ENCODE peak calls at places on chromosomes 5 and 9, in ten cellular contexts. I, D, F, A, J, X, O, W, L and R are unnamed samples. For H3K4me1, the result is how much of the 10 kb centered on the place peaks cover.

GRCh38 chr9:79054500-79054899 is 517.3 kb upstream of the TLE4 start:
- DNase-seq in D (no peak), A (no peak), O (no peak), F (no peak), X (no peak), J (no peak), L (no peak), I (no peak), W (no peak), R (no peak)

GRCh38 chr5:60856059-60856458 is 12.0 kb upstream of the ELOVL7 start:
- DNase-seq in J (no peak), O (no peak), A (no peak), W (no peak), X (no peak), I (no peak), F (no peak), D (no peak), L (peak), R (no peak)

GRCh38 chr5:158514353-158514960 is 585.3 kb downstream of the EBF1 start:
- DNase-seq in D (no peak), O (peak), A (no peak), X (no peak), F (no peak), I (no peak), L (peak), J (no peak), W (no peak), R (no peak)

GRCh38 chr5:35094966-35095365 is 47.2 kb upstream of the AGXT2 start:
- DNase-seq in X (no peak), J (no peak), O (no peak), W (no peak), F (no peak), A (no peak), L (no peak), D (no peak), I (no peak), R (no peak)

GRCh38 chr5:96297290-96297689 is 135.8 kb downstream of the PCSK1 start:
- DNase-seq in W (no peak), J (no peak), D (no peak), L (peak), A (peak), F (no peak), I (no peak), O (peak), X (no peak), R (no peak)

GRCh38 chr5:27020965-27021364 is 17.4 kb downstream of the CDH9 start:
- DNase-seq in W (no peak), J (no peak), F (no peak), I (no peak), X (no peak), L (peak), D (no peak), A (no peak), O (peak), R (no peak)

GRCh38 chr5:62371409-62371808 is 32.3 kb downstream of the DIMT1 start:
- DNase-seq in I (no peak), D (no peak), L (peak), O (no peak), J (no peak), A (no peak), W (no peak), F (no peak), X (no peak), R (no peak)

GRCh38 chr5:94397508-94397907 is 220.9 kb downstream of the KIAA0825 start:
- DNase-seq in J (no peak), A (no peak), D (no peak), O (no peak), X (no peak), L (no peak), F (peak), W (no peak), I (no peak), R (no peak)

GRCh38 chr9:99916650-99917049 is 10.2 kb downstream of the STX17 start:
- DNase-seq in A (no peak), O (no peak), D (no peak), F (no peak), W (no peak), L (no peak), I (no peak), X (no peak), J (no peak), R (no peak)

GRCh38 chr5:14879393-14879792 is 7.8 kb upstream of the ANKH start:
- DNase-seq in I (no peak), X (no peak), L (peak), D (no peak), J (no peak), F (no peak), A (no peak), O (no peak), W (no peak), R (no peak)

GRCh38 chr5:142701673-142702311 is 15.9 kb upstream of the FGF1 start:
- DNase-seq in L (no peak), F (no peak), D (no peak), W (no peak), J (no peak), X (no peak), I (no peak), A (no peak), O (no peak), R (no peak)

GRCh38 chr5:178145965-178146820 is 7.5 kb downstream of the NHP2 start:
- DNase-seq in F (peak), A (no peak), L (peak), J (no peak), O (peak), W (peak), X (peak), I (peak), D (no peak), R (peak)

GRCh38 chr5:35518104-35518503 is 99.6 kb upstream of the SPEF2 start:
- DNase-seq in A (no peak), W (no peak), X (no peak), O (no peak), F (peak), J (no peak), D (no peak), I (no peak), L (no peak), R (no peak)

GRCh38 chr5:140344683-140345423 is 1.6 kb downstream of the HBEGF start:
- DNase-seq in A (no peak), L (peak), O (no peak), J (no peak), I (peak), W (peak), D (no peak), X (no peak), F (peak), R (no peak)

GRCh38 chr5:126138475-126139005 is 284.7 kb upstream of the GRAMD2B start:
- DNase-seq in L (peak), F (no peak), I (no peak), X (no peak), A (no peak), D (no peak), W (no peak), O (peak), J (no peak), R (no peak)

GRCh38 chr9:30198463-30199309 is 2185.8 kb upstream of the ACO1 start:
- DNase-seq in J (no peak), A (no peak), F (no peak), D (no peak), L (no peak), O (no peak), X (no peak), I (no peak), W (no peak), R (no peak)

GRCh38 chr5:136212252-136212721 is 19.3 kb upstream of the SMIM32 start:
- DNase-seq in I (peak), D (peak), J (no peak), A (peak), W (peak), O (peak), F (peak), X (no peak), L (peak), R (no peak)

GRCh38 chr9:37942616-37943328 is 38.8 kb upstream of the SLC25A51 start:
- DNase-seq in I (no peak), L (peak), J (no peak), A (no peak), D (no peak), W (no peak), F (no peak), X (no peak), O (no peak), R (no peak)

GRCh38 chr9:37939575-37940095 is 35.7 kb upstream of the SLC25A51 start:
- DNase-seq in X (no peak), F (no peak), D (no peak), W (no peak), L (peak), J (no peak), I (no peak), A (no peak), O (peak), R (no peak)

GRCh38 chr9:37938121-37938906 is 34.4 kb upstream of the SLC25A51 start:
- DNase-seq in D (no peak), O (peak), I (no peak), J (no peak), W (peak), L (peak), A (no peak), F (no peak), X (no peak), R (no peak)

GRCh38 chr9:37943329-37944265 is 39.7 kb upstream of the SLC25A51 start:
- DNase-seq in L (peak), J (no peak), A (no peak), W (no peak), X (peak), D (no peak), F (no peak), O (peak), I (peak), R (no peak)

GRCh38 chr9:37941253-37941652 is 37.3 kb upstream of the SLC25A51 start:
- DNase-seq in W (no peak), O (no peak), F (no peak), D (no peak), A (no peak), J (no peak), L (no peak), I (no peak), X (no peak), R (no peak)
- H3K4me1 ChIP-seq in W (under half), O (half or more), F (under half), D (under half), A (under half), J (under half), L (half or more), I (under half), X (under half), R (under half)

DNA sequence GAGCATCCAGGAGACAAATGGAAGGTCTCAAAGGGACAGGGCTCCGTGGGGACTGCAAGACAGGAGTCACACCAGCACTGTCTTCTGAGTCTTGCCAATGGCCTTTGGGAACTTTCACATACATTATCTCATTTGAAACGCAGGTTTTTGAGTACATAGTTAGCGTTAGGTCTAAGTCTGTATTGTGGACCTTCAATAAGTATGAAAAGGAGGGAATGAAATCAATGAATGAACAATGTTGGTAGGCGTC is 442 bp upstream of the DCTN4 start:
- DNase-seq in F (no peak), A (no peak), O (no peak), D (no peak), W (no peak), J (no peak), L (no peak), X (no peak), I (no peak), R (no peak)
- H3K4me1 ChIP-seq in F (under half), A (under half), O (under half), D (under half), W (under half), J (under half), L (under half), X (under half), I (under half), R (under half)

GRCh38 chr5:84696651-84697050 is 312.0 kb upstream of the EDIL3 start:
- DNase-seq in L (no peak), J (no peak), A (peak), I (no peak), D (no peak), O (no peak), X (no peak), W (no peak), F (no peak), R (no peak)
- H3K4me1 ChIP-seq in L (under half), J (under half), A (under half), I (under half), D (under half), O (under half), X (under half), W (under half), F (under half), R (under half)

DNA sequence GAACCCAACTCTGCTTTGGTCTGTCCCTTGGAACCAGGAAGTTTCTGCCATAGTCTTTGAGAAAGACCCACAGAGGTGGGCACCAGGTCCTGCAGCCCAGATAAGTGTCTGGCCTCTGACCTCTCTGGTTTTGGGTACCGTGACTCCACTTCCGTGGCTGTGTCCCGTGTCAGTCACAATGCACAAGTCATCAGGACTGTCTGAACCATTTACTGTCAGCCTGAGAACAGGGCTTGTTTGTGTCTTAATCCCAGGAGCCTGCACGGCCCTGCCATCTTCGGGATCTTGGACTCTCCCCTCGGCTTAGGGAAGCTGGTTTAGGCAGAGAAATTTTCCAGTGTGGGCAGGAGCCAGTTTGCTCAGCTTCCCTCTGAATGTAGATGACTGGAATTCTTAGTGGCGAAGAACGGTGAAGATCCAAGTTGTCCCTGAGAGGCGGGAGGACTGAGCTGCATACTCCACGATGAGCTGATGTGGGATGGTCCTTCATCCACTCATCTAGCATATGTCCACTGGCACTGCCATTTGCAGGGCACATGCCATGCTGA is 12.0 kb downstream of the GSN start:
- DNase-seq in L (no peak), D (no peak), I (no peak), J (no peak), W (no peak), A (no peak), X (no peak), F (no peak), O (no peak), R (no peak)
- H3K4me1 ChIP-seq in L (half or more), D (half or more), I (half or more), J (under half), W (half or more), A (half or more), X (half or more), F (under half), O (half or more), R (under half)

GRCh38 chr9:134198771-134199170 is 34.4 kb upstream of the RNU6ATAC start:
- DNase-seq in X (no peak), D (no peak), A (no peak), I (no peak), O (no peak), W (no peak), F (no peak), L (no peak), J (no peak), R (no peak)
- H3K4me1 ChIP-seq in X (under half), D (under half), A (under half), I (under half), O (under half), W (under half), F (under half), L (under half), J (under half), R (under half)

GRCh38 chr9:125654121-125654520 is 52.9 kb downstream of the MAPKAP1 start:
- DNase-seq in J (peak), L (no peak), D (no peak), A (no peak), W (no peak), O (no peak), X (no peak), I (no peak), F (no peak), R (no peak)
- H3K4me1 ChIP-seq in J (under half), L (under half), D (under half), A (under half), W (under half), O (half or more), X (under half), I (under half), F (under half), R (under half)

GRCh38 chr9:16654727-16655126 is 215.7 kb downstream of the BNC2 start:
- DNase-seq in L (no peak), O (no peak), F (no peak), W (no peak), A (no peak), D (no peak), J (no peak), I (no peak), X (no peak), R (no peak)
- H3K4me1 ChIP-seq in L (under half), O (under half), F (under half), W (under half), A (under half), D (under half), J (under half), I (under half), X (under half), R (under half)

GRCh38 chr5:73672130-73672529 is 46.1 kb downstream of the ARHGEF28 start:
- DNase-seq in A (no peak), D (no peak), F (no peak), I (no peak), O (no peak), J (no peak), W (no peak), L (no peak), X (no peak), R (no peak)
- H3K4me1 ChIP-seq in A (under half), D (under half), F (under half), I (half or more), O (under half), J (under half), W (under half), L (under half), X (under half), R (under half)

GRCh38 chr5:72412283-72413055 is 92.3 kb downstream of the PTCD2 start:
- DNase-seq in F (no peak), L (peak), O (peak), J (no peak), D (no peak), W (no peak), I (no peak), A (no peak), X (no peak), R (no peak)
- H3K4me1 ChIP-seq in F (under half), L (under half), O (under half), J (under half), D (under half), W (under half), I (under half), A (under half), X (under half), R (under half)

DNA sequence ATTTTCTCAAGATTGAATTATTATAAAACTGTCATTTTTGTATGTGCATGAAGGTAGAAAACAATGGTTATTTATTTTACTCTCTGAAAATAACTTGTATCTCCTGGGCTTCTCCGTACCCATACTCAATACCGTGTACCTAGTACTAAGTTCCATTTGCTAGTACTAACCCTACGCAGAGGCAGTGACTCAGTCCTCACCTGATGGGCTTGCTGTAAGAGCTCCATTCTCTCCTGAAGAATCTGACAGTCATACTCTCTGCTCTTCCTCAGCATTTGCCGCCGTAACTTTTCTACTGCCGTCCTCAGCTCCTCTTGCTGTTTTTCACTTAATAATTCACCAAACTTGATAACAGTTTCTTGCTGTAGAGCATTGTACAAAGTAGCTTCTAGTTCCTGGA is 107.8 kb upstream of the DPYSL3 start:
- DNase-seq in X (no peak), D (no peak), A (no peak), L (no peak), I (no peak), J (no peak), F (no peak), W (no peak), O (no peak), R (no peak)
- H3K4me1 ChIP-seq in X (under half), D (under half), A (under half), L (under half), I (under half), J (under half), F (under half), W (under half), O (under half), R (under half)